ENCODE peak calls at places on chromosome 4, in seven cellular contexts. M is H9; S is activated naive CD4-positive, alpha-beta T cell; E is ELF-1; Z is natural killer cell; N is NCI-H1105; P is OCI-M1. L is an unnamed sample.

GRCh38 chr4:145069361-145069760 is 28.6 kb downstream of the ANAPC10 start:
- DNase-seq in N (no peak), S (no peak), M (no peak), E (no peak), Z (no peak), P (no peak), L (no peak)

GRCh38 chr4:16043820-16044554 is 39.8 kb downstream of the PROM1 start:
- DNase-seq in S (no peak), P (no peak), N (peak; percentile 13), M (no peak), E (no peak), Z (no peak), L (no peak)

GRCh38 chr4:183905593-183906485 is 732 bp downstream of the STOX2 start:
- DNase-seq in P (no peak), N (no peak), S (no peak), M (peak; percentile 95), E (peak; percentile 94), Z (no peak), L (peak; percentile 86)

GRCh38 chr4:105710012-105710600 is 1.5 kb downstream of the GSTCD start:
- DNase-seq in Z (no peak), E (peak; percentile 67), S (no peak), P (no peak), N (no peak), M (no peak), L (no peak)

GRCh38 chr4:150044517-150044916 is 33.7 kb upstream of the DCLK2 start:
- DNase-seq in N (no peak), M (no peak), S (no peak), Z (no peak), E (no peak), P (no peak), L (no peak)

GRCh38 chr4:166174717-166175510 is 301.9 kb downstream of the TLL1 start:
- DNase-seq in E (no peak), Z (no peak), M (no peak), N (no peak), S (no peak), P (no peak), L (no peak)

GRCh38 chr4:101792056-101792575 is 1.6 kb downstream of the BANK1 start:
- DNase-seq in E (no peak), S (no peak), P (peak; percentile 67), M (no peak), N (no peak), Z (no peak), L (no peak)

GRCh38 chr4:123980736-123981285 is 584.2 kb downstream of the SPRY1 start:
- DNase-seq in S (no peak), M (no peak), N (no peak), E (no peak), Z (no peak), P (no peak), L (no peak)

GRCh38 chr4:176726803-176727202 is 65.9 kb downstream of the VEGFC start:
- DNase-seq in S (no peak), P (no peak), E (no peak), M (no peak), Z (no peak), N (no peak), L (no peak)

GRCh38 chr4:154308207-154308606 is 183.4 kb downstream of the DCHS2 start:
- DNase-seq in E (no peak), P (no peak), Z (no peak), S (no peak), M (no peak), N (no peak), L (no peak)